ENCODE peak calls at places on chromosomes 3 and 15, in nine cellular contexts. U is heart right ventricle; A is thoracic aorta; P is stimulated activated CD4-positive, alpha-beta T cell treated with anti-CD3 and anti-CD28 coated beads, Interleukin-12 subunit alpha, Interleukin-12 subunit beta, amount 100 ng/mL, for 4 hours; G is kidney tubule cell; R is ovary; J is NCI-H748 treated with DMSO at 0.1 percent for 48 hours; E is T-helper 9 cell; C is endothelial cell. Q is an unnamed sample.

GRCh38 chr3:143158549-143158988 is 39.0 kb downstream of the CHST2 start:
- DNase-seq in R (no peak), E (no peak), A (no peak), P (no peak), C (no peak), G (peak), J (no peak), U (no peak), Q (no peak)

GRCh38 chr3:141255864-141256263 is 24.2 kb downstream of the PXYLP1 start:
- DNase-seq in P (no peak), E (no peak), R (no peak), A (no peak), J (no peak), U (no peak), G (no peak), C (no peak), Q (no peak)

GRCh38 chr3:60365360-60365759 is 885.9 kb downstream of the FHIT start:
- DNase-seq in U (no peak), J (no peak), R (no peak), C (no peak), A (no peak), G (peak), P (no peak), E (no peak), Q (no peak)

GRCh38 chr15:74489518-74490338 is 28.8 kb upstream of the UBL7 start:
- DNase-seq in P (peak), R (peak), U (peak), J (peak), G (peak), E (peak), C (peak), A (no peak), Q (peak)

GRCh38 chr3:110731148-110731547 is 340.5 kb upstream of the NECTIN3 start:
- DNase-seq in A (no peak), E (no peak), G (no peak), R (no peak), J (no peak), U (no peak), C (no peak), P (no peak), Q (no peak)

GRCh38 chr15:88833196-88833595 is 30.0 kb downstream of the ACAN start:
- DNase-seq in U (no peak), A (no peak), E (no peak), R (no peak), C (no peak), G (no peak), P (no peak), J (no peak), Q (no peak)

GRCh38 chr15:68186671-68187397 is 18.3 kb downstream of the CALML4 start:
- DNase-seq in U (no peak), E (no peak), P (no peak), C (no peak), J (no peak), A (no peak), R (no peak), G (peak), Q (no peak)

GRCh38 chr15:50257924-50258323 is 7.6 kb downstream of the HDC start:
- DNase-seq in E (no peak), J (no peak), A (no peak), R (no peak), U (no peak), G (peak), P (no peak), C (no peak), Q (no peak)

GRCh38 chr3:59750391-59750790 is 700.6 kb upstream of the CFAP20DC start:
- DNase-seq in J (no peak), P (no peak), U (no peak), A (no peak), R (no peak), E (no peak), C (no peak), G (no peak), Q (no peak)

GRCh38 chr15:47477253-47477652 is 240.1 kb upstream of the SEMA6D start:
- DNase-seq in A (no peak), C (no peak), G (no peak), J (peak), P (no peak), E (no peak), R (no peak), U (no peak), Q (no peak)

GRCh38 chr3:160707187-160707789 is 30.3 kb downstream of the ARL14 start:
- DNase-seq in P (no peak), C (peak), G (peak), A (no peak), J (peak), R (no peak), E (peak), U (no peak), Q (no peak)

GRCh38 chr3:188241072-188241471 is 87.1 kb downstream of the LPP start:
- DNase-seq in A (no peak), C (no peak), E (no peak), P (no peak), R (no peak), G (no peak), U (peak), J (no peak), Q (no peak)

GRCh38 chr15:61051570-61052031 is 177.5 kb downstream of the RORA start:
- DNase-seq in U (peak), G (peak), J (no peak), A (peak), E (no peak), P (no peak), R (peak), C (peak), Q (no peak)

GRCh38 chr3:187773233-187773962 is 28.1 kb upstream of the BCL6 start:
- DNase-seq in G (no peak), P (no peak), U (no peak), A (no peak), J (no peak), R (no peak), C (no peak), E (no peak), Q (no peak)